ENCODE peak calls at places on chromosomes 2 and 18, in seven cellular contexts. P is AG09319, C is foreskin keratinocyte, T is activated B cell treated with CpG ODN at 0.5 μM for 24 hours, H is GM13977, Z is type B pancreatic cell, Y is cardiac fibroblast. S is an unnamed sample.

GRCh38 chr2:165794520-165794882 is 454 bp upstream of the GALNT3 start:
- DNase-seq in P (no peak), C (peak), T (no peak), H (peak), Z (no peak), Y (peak), S (no peak)

GRCh38 chr18:10201655-10202054 is 252.8 kb upstream of the APCDD1 start:
- DNase-seq in P (no peak), C (no peak), T (no peak), H (no peak), Z (no peak), Y (no peak), S (no peak)

GRCh38 chr2:237691200-237691907 is 64.0 kb downstream of the LRRFIP1 start:
- DNase-seq in P (no peak), C (no peak), T (peak), H (no peak), Z (no peak), Y (no peak), S (peak)

GRCh38 chr2:222899413-222900181 is 38.8 kb downstream of the ACSL3 start:
- DNase-seq in P (no peak), C (peak), T (no peak), H (no peak), Z (no peak), Y (no peak), S (no peak)

GRCh38 chr2:42794271-42795046 is 2.1 kb upstream of the HAAO start:
- DNase-seq in P (no peak), C (no peak), T (no peak), H (peak), Z (no peak), Y (peak), S (no peak)

GRCh38 chr2:187138240-187138639 is 289.3 kb upstream of the ZSWIM2 start:
- DNase-seq in P (no peak), C (no peak), T (no peak), H (peak), Z (no peak), Y (peak), S (no peak)

GRCh38 chr2:142877265-142877756 is at the start of gene KYNU:
- DNase-seq in P (no peak), C (no peak), T (no peak), H (peak), Z (no peak), Y (peak), S (no peak)

GRCh38 chr2:82023710-82024109 is 1719.2 kb upstream of the LRRTM1 start:
- DNase-seq in P (no peak), C (no peak), T (no peak), H (no peak), Z (no peak), Y (no peak), S (no peak)

GRCh38 chr2:160062283-160063005 is at the start of gene PLA2R1:
- DNase-seq in P (no peak), C (peak), T (no peak), H (no peak), Z (peak), Y (peak), S (peak)

GRCh38 chr2:222442665-222443064 is 18.3 kb downstream of the SGPP2 start:
- DNase-seq in P (no peak), C (no peak), T (no peak), H (no peak), Z (no peak), Y (no peak), S (no peak)

GRCh38 chr2:224360801-224361251 is 41.1 kb downstream of the FAM124B start:
- DNase-seq in P (no peak), C (no peak), T (no peak), H (no peak), Z (no peak), Y (no peak), S (no peak)

GRCh38 chr2:177029501-177029900 is 183.1 kb upstream of the HNRNPA3 start:
- DNase-seq in P (no peak), C (no peak), T (no peak), H (no peak), Z (no peak), Y (no peak), S (no peak)
- TF ChIP-seq CTCF in P (no peak), C (peak), T (no peak), H (no peak), Z (no peak), Y (no peak), S (no peak)

DNA sequence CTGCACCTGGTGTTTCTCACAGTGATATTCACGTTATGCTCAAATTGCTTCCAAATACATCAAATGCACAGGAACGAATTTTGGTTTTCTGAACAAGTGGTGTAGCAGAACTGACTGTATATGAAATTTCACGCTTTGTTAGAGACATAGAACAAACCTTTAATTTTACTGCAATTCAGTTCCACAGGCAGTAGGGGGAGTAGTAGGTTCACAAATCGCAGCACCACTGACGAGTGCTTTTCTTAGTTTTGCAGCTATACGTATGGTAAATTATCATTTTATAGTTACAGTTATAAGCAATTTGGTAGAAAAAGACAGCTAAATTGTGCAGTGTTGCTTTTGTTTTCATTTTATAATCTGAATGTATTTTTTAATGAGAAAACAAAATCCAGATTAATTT is 113.3 kb downstream of the KIAA1328 start:
- DNase-seq in P (no peak), C (peak), T (no peak), H (peak), Z (no peak), Y (peak), S (no peak)
- TF ChIP-seq CTCF in P (peak), C (peak), T (no peak), H (peak), Z (peak), Y (peak), S (peak)

DNA sequence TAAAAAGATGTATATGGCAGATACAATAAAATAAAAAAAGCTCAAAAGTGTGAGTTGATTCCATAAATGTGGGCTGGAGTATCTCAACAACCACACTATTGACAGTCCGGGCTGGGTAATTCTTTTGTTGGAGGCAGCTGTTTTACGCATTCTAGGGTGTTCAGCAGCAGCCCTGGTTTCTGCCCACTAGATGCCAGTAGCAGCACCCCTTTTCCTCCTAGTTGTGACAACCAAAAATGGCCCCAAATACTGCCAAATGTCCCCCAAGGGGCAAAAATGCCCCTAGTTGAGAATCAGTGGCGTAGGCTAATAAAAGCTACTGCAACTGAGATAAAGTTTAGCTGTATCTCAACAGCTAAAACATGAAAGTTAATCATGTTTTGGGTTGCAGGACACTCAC is 44.7 kb downstream of the CHMP3 start:
- DNase-seq in P (no peak), C (no peak), T (no peak), H (no peak), Z (no peak), Y (peak), S (no peak)
- TF ChIP-seq CTCF in P (peak), C (peak), T (no peak), H (peak), Z (peak), Y (peak), S (no peak)

GRCh38 chr2:37180006-37180639 is 8.3 kb downstream of the SULT6B1 start:
- DNase-seq in P (no peak), C (no peak), T (no peak), H (no peak), Z (no peak), Y (no peak), S (no peak)
- TF ChIP-seq CTCF in P (no peak), C (peak), T (no peak), H (no peak), Z (no peak), Y (no peak), S (no peak)

GRCh38 chr2:174697267-174697666 is 67.0 kb downstream of the CHRNA1 start:
- DNase-seq in P (no peak), C (no peak), T (peak), H (peak), Z (no peak), Y (peak), S (peak)
- TF ChIP-seq CTCF in P (peak), C (peak), T (no peak), H (peak), Z (peak), Y (peak), S (peak)

GRCh38 chr18:31687016-31687415 is 2.6 kb upstream of the B4GALT6 start:
- DNase-seq in P (no peak), C (no peak), T (no peak), H (no peak), Z (no peak), Y (no peak), S (no peak)

GRCh38 chr18:31683968-31684278 is 458 bp downstream of the B4GALT6 start:
- DNase-seq in P (no peak), C (no peak), T (no peak), H (no peak), Z (no peak), Y (no peak), S (no peak)

GRCh38 chr18:31684279-31685096 is at the start of gene B4GALT6:
- DNase-seq in P (no peak), C (no peak), T (peak), H (peak), Z (peak), Y (peak), S (peak)

GRCh38 chr18:31686572-31686971 is 2.2 kb upstream of the B4GALT6 start:
- DNase-seq in P (no peak), C (no peak), T (no peak), H (peak), Z (no peak), Y (no peak), S (no peak)

DNA sequence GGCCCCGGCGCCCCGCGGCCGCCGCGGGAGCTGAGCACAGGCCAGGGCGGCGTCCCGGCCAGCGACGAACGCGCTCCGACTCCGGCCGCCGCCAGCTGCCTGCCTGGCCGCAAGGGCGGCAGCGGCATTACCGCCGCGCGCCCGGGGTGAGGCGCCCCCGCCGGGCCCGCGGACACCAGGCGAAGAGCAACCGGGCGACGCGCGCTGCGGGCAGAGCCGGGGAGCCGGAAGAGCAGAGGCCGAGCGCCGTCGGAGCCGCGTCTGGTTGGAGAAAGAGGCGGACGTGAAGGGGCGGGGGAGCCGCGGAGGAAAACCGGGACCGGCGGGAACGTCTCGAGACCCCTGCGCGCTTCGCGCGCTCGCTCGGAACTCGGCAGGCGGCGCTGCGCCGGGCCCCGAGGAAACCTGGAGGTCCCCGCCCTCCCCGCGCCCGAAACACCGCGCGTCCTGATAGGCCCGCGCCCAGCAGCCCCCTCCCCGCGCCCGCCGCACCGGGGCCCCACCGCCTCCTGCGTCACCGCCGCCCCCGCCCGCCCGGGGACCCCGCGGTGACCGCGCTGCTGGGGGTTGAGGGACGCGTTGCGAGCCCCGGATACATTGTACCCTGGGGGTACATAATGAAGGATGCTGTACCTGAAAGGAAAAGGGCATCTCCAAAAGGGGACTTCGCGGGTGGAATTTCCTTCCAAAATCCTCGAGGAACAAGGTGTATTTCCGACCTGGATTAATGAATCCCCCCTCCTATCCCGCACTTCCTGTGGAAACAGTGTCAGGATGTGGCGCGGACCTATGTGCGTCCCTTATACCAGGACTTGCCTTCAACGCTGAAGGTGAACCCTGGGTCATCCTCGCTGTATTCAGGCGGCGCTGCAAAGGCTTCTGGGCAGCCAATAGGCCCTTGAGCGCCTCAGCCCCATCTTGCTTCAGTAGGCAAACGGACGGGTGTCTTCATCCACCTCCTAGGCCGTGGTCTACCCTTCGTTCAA is 1.0 kb upstream of the B4GALT6 start:
- DNase-seq in P (peak), C (peak), T (peak), H (peak), Z (peak), Y (peak), S (peak)
- TF ChIP-seq CTCF in P (peak), C (peak), T (no peak), H (peak), Z (peak), Y (peak), S (peak)

GRCh38 chr2:127810637-127811396 is at the start of gene WDR33:
- DNase-seq in P (peak), C (peak), T (peak), H (peak), Z (peak), Y (peak), S (peak)

GRCh38 chr2:127810156-127810636 is 775 bp downstream of the WDR33 start:
- DNase-seq in P (no peak), C (peak), T (no peak), H (no peak), Z (no peak), Y (peak), S (no peak)

GRCh38 chr2:127811922-127812321 is 951 bp upstream of the WDR33 start:
- DNase-seq in P (no peak), C (no peak), T (no peak), H (no peak), Z (no peak), Y (no peak), S (no peak)

GRCh38 chr2:127814677-127815076 is 3.7 kb upstream of the WDR33 start:
- DNase-seq in P (no peak), C (no peak), T (no peak), H (no peak), Z (no peak), Y (no peak), S (no peak)

DNA sequence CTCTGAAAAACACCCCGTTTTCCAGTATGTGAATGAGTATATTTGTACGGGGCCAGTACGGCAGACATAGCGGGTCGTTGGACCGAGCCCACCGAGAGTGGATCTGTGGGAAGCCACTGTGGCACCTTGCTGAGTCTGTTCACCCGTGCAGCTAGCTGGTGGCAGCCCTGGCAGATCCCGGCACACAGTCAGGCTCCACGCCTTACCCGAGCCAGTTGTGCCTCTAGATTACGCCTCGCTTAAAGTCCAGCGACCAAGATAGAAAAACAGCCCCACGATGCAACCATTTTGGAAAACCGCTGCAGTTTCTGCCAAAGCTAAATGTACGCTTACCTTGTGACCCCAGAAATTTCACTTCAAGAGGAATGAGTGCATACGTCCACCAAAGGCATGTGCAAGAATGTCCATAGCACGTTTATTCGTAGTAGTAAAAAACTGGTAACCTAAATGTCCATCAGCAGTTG is 458 bp upstream of the WDR33 start:
- DNase-seq in P (no peak), C (no peak), T (no peak), H (peak), Z (peak), Y (no peak), S (peak)
- TF ChIP-seq CTCF in P (no peak), C (no peak), T (no peak), H (no peak), Z (no peak), Y (no peak), S (no peak)

DNA sequence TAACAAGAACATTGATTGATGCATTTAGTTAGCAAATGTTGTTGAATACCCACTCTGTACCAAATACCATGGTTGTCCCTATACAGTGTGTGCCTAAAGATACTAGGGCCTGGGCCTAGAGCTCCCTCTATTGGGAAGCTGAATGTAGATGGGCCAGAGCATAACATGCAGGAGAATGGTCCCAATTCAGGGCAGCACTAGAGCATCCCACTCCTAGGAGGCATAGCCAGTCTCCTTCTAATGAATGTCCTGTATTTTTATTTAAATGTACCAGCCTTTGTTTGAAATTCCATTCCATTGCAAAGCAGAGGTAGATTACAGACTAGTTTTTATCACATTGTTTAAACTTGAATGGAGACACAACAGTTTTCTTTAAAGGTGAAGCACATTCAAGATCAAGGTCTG is 90.6 kb downstream of the FEZ2 start:
- DNase-seq in P (no peak), C (no peak), T (no peak), H (peak), Z (no peak), Y (peak), S (no peak)
- TF ChIP-seq CTCF in P (peak), C (peak), T (no peak), H (peak), Z (peak), Y (peak), S (peak)